ENCODE peak calls at places on chromosome 19, in nine cellular contexts. G, N, V, I, P, T, J, M and E are unnamed samples.

GRCh38 chr19:49554701-49555181 is 25.6 kb downstream of the NOSIP start:
- DNase-seq in V (no peak), I (no peak), M (no peak), J (peak; percentile 19), T (no peak), P (no peak), G (no peak), N (no peak), E (no peak)

GRCh38 chr19:17196610-17197009 is 18.5 kb upstream of the USE1 start:
- DNase-seq in N (no peak), J (no peak), P (no peak), M (no peak), T (no peak), V (no peak), I (no peak), G (no peak), E (no peak)

GRCh38 chr19:708154-709141 is at the start of gene PALM:
- DNase-seq in T (no peak), I (no peak), M (peak; percentile 54), V (no peak), G (no peak), P (peak; percentile 23), J (peak; percentile 38), N (no peak), E (no peak)

GRCh38 chr19:34972163-34972705 is 8.2 kb upstream of the ZNF792 start:
- DNase-seq in M (no peak), V (no peak), P (no peak), T (no peak), G (no peak), N (no peak), I (no peak), J (no peak), E (no peak)

GRCh38 chr19:54515156-54515555 is 12.5 kb downstream of the LAIR2 start:
- DNase-seq in M (no peak), P (no peak), T (no peak), I (no peak), V (no peak), J (no peak), N (no peak), G (no peak), E (no peak)

GRCh38 chr19:49859838-49860715 is 7.3 kb downstream of the PNKP start:
- DNase-seq in T (no peak), I (no peak), J (no peak), P (no peak), N (no peak), V (no peak), G (no peak), M (no peak), E (no peak)

GRCh38 chr19:21158523-21159135 is 16.8 kb downstream of the ZNF431 start:
- DNase-seq in G (no peak), P (no peak), T (peak; percentile 70), M (no peak), N (no peak), I (no peak), V (peak; percentile 54), J (peak; percentile 69), E (no peak)

GRCh38 chr19:38229585-38230073 is 5.6 kb upstream of the DPF1 start:
- DNase-seq in V (peak; percentile 77), M (peak; percentile 75), G (peak; percentile 90), P (peak; percentile 94), J (peak; percentile 92), T (peak; percentile 88), I (no peak), N (no peak), E (peak; percentile 85)

GRCh38 chr19:12543855-12544254 is 7.4 kb downstream of the ZNF564 start:
- DNase-seq in G (no peak), P (no peak), V (peak; percentile 51), J (peak; percentile 41), M (no peak), T (peak; percentile 78), N (no peak), I (no peak), E (no peak)

GRCh38 chr19:43872547-43873336 is 45.6 kb downstream of the ZNF283 start:
- DNase-seq in J (peak; percentile 4), N (no peak), V (peak; percentile 10), I (no peak), P (no peak), G (no peak), M (no peak), T (no peak), E (peak; percentile 10)

GRCh38 chr19:4301590-4302237 is 475 bp downstream of the TMIGD2 start:
- DNase-seq in J (no peak), M (no peak), P (no peak), T (no peak), V (no peak), I (no peak), G (no peak), N (no peak), E (no peak)

GRCh38 chr19:14669940-14670339 is 4.7 kb downstream of the ADGRE3 start:
- DNase-seq in M (no peak), T (no peak), I (no peak), N (no peak), P (no peak), V (no peak), J (no peak), G (no peak), E (no peak)

GRCh38 chr19:42270346-42271044 is 1.4 kb downstream of the CIC start:
- DNase-seq in N (peak; percentile 44), M (no peak), G (peak; percentile 74), V (peak; percentile 81), P (no peak), J (peak; percentile 55), T (peak; percentile 66), I (no peak), E (no peak)

GRCh38 chr19:50325310-50326100 is 3.7 kb downstream of the KCNC3 start:
- DNase-seq in N (no peak), M (peak; percentile 97), T (peak; percentile 53), V (peak; percentile 36), J (peak; percentile 70), G (peak; percentile 97), I (no peak), P (peak; percentile 96), E (peak; percentile 73)

GRCh38 chr19:12949363-12950284 is 4.0 kb downstream of the RAD23A start:
- DNase-seq in G (no peak), P (no peak), J (no peak), I (no peak), V (no peak), N (no peak), M (no peak), T (no peak), E (no peak)

GRCh38 chr19:40684280-40684679 is 6.2 kb downstream of the NUMBL start:
- DNase-seq in V (no peak), J (no peak), G (no peak), P (no peak), M (no peak), N (no peak), T (no peak), I (no peak), E (no peak)

GRCh38 chr19:46147791-46148288 is at the start of gene IGFL2:
- DNase-seq in V (peak; percentile 28), M (no peak), I (no peak), N (no peak), P (no peak), G (no peak), J (peak; percentile 14), T (peak; percentile 28), E (peak; percentile 15)

GRCh38 chr19:38734426-38735256 is 9.6 kb downstream of the CAPN12 start:
- DNase-seq in T (no peak), J (no peak), V (no peak), M (no peak), G (peak; percentile 46), P (no peak), I (no peak), N (no peak), E (no peak)

GRCh38 chr19:46216612-46217011 is 12.9 kb upstream of the IGFL1 start:
- DNase-seq in P (no peak), G (no peak), N (no peak), V (no peak), J (no peak), I (no peak), M (no peak), T (no peak), E (no peak)

GRCh38 chr19:36169084-36169760 is 17.0 kb upstream of the COX7A1 start:
- DNase-seq in I (no peak), J (peak; percentile 13), V (no peak), G (no peak), T (no peak), M (no peak), P (peak; percentile 85), N (no peak), E (no peak)

GRCh38 chr19:19488041-19488874 is 27.1 kb downstream of the TSSK6 start:
- DNase-seq in J (peak; percentile 45), V (peak; percentile 13), G (no peak), I (no peak), T (no peak), M (no peak), N (no peak), P (no peak), E (no peak)

GRCh38 chr19:16039545-16039944 is 36.8 kb upstream of the TPM4 start:
- DNase-seq in G (no peak), V (no peak), J (no peak), N (no peak), I (no peak), M (no peak), T (no peak), P (no peak), E (no peak)

GRCh38 chr19:52237771-52238400 is 31.5 kb upstream of the ZNF766 start:
- DNase-seq in P (peak; percentile 46), G (peak; percentile 58), V (peak; percentile 66), T (peak; percentile 69), I (no peak), N (peak; percentile 22), J (peak; percentile 75), M (no peak), E (peak; percentile 44)